ENCODE peak calls at places on chromosomes 3 and 15, in nine cellular contexts. K is PC-3; B is sciatic nerve; H is left ventricle myocardium superior; X is activated CD4-positive, alpha-beta T cell treated with anti-CD3 and anti-CD28 coated beads for 36 hours; L is Right ventricle myocardium inferior; V is body of pancreas; O is activated T-cell treated with anti-CD3 and anti-CD28 coated beads, Interleukin-2, amount 50 U/mL, for 4 hours; P is activated CD8-positive, alpha-beta T cell treated with anti-CD3 and anti-CD28 coated beads, Interleukin-2, amount 10 ng/mL, durations not matched to agents 7 days and 5 days. R is an unnamed sample.

GRCh38 chr15:29822685-29823459 is 604 bp upstream of the TJP1 start:
- ATAC-seq in V (peak), B (peak), H (peak), P (no peak), K (peak), X (no peak), O (no peak), L (peak), R (no peak)

GRCh38 chr3:86960551-86960950 is 30.4 kb downstream of the VGLL3 start:
- ATAC-seq in O (no peak), L (no peak), B (no peak), X (no peak), V (no peak), K (peak), P (no peak), H (no peak), R (no peak)

GRCh38 chr3:123883656-123884257 is 375 bp downstream of the MYLK start:
- ATAC-seq in K (no peak), X (no peak), L (no peak), B (peak), P (no peak), O (no peak), V (peak), H (no peak), R (no peak)

GRCh38 chr3:56622381-56622780 is 60.7 kb downstream of the TASOR start:
- ATAC-seq in K (no peak), P (no peak), B (no peak), O (no peak), V (peak), L (no peak), X (no peak), H (no peak), R (no peak)

GRCh38 chr3:69463546-69463945 is 77.7 kb upstream of the FRMD4B start:
- ATAC-seq in K (peak), H (no peak), O (no peak), X (no peak), L (no peak), P (no peak), V (no peak), B (no peak), R (no peak)

GRCh38 chr15:38670142-38671002 is 105.8 kb upstream of the RASGRP1 start:
- ATAC-seq in K (no peak), L (no peak), H (no peak), X (peak), P (peak), V (no peak), O (peak), B (no peak), R (peak)

GRCh38 chr15:71807691-71808091 is 2.7 kb upstream of the NR2E3 start:
- ATAC-seq in H (no peak), V (no peak), O (no peak), B (no peak), P (no peak), X (no peak), K (no peak), L (no peak), R (no peak)

GRCh38 chr3:33810545-33810944 is 12.1 kb downstream of the PDCD6IP start:
- ATAC-seq in H (peak), V (peak), X (no peak), L (peak), P (no peak), K (no peak), B (no peak), O (no peak), R (no peak)

GRCh38 chr3:106241593-106241992 is 372.8 kb upstream of the CBLB start:
- ATAC-seq in K (no peak), H (no peak), B (no peak), X (no peak), L (no peak), O (no peak), V (no peak), P (no peak), R (no peak)

GRCh38 chr3:56795097-56795806 is 6.5 kb downstream of the ARHGEF3 start:
- ATAC-seq in X (no peak), H (no peak), P (no peak), K (no peak), L (no peak), O (no peak), B (no peak), V (no peak), R (no peak)

GRCh38 chr3:21654241-21654640 is 96.8 kb downstream of the ZNF385D start:
- ATAC-seq in L (no peak), P (no peak), V (no peak), O (no peak), B (no peak), H (no peak), K (peak), X (no peak), R (no peak)

GRCh38 chr15:29686445-29687203 is 135.6 kb downstream of the TJP1 start:
- ATAC-seq in V (peak), P (no peak), O (no peak), H (no peak), K (no peak), B (no peak), L (no peak), X (no peak), R (no peak)

GRCh38 chr3:187684880-187685279 is 14.7 kb upstream of the SST start:
- ATAC-seq in H (no peak), V (no peak), O (peak), B (no peak), L (no peak), K (no peak), P (peak), X (peak), R (peak)

GRCh38 chr3:193211984-193212383 is 29.0 kb upstream of the PLAAT1 start:
- ATAC-seq in O (no peak), V (no peak), H (no peak), L (no peak), K (no peak), P (no peak), X (no peak), B (no peak), R (no peak)